ENCODE peak calls at places on chromosome 7, in seven cellular contexts. R, H, C, X, A, K and W are unnamed samples.

GRCh38 chr7:133830081-133830480 is 297.1 kb upstream of the LRGUK start:
- DNase-seq in H (no peak), A (no peak), C (no peak), X (no peak), K (no peak), R (no peak), W (no peak)

GRCh38 chr7:101923276-101923985 is 106.0 kb downstream of the CUX1 start:
- DNase-seq in R (no peak), H (no peak), X (no peak), C (peak; percentile 82), A (peak; percentile 58), K (no peak), W (peak; percentile 39)

GRCh38 chr7:68984331-68984730 is 613.9 kb upstream of the AUTS2 start:
- DNase-seq in X (no peak), A (no peak), H (no peak), C (no peak), K (no peak), R (no peak), W (no peak)

GRCh38 chr7:148572067-148572522 is 18.5 kb upstream of the C7orf33 start:
- DNase-seq in H (no peak), R (no peak), K (no peak), C (no peak), X (no peak), A (no peak), W (no peak)

GRCh38 chr7:123692471-123692877 is 36.8 kb downstream of the LMOD2 start:
- DNase-seq in C (no peak), R (no peak), A (no peak), K (no peak), H (no peak), X (no peak), W (peak; percentile 63)

GRCh38 chr7:46784746-46785145 is 797.2 kb downstream of the TNS3 start:
- DNase-seq in C (no peak), A (peak; percentile 75), H (no peak), K (peak; percentile 97), R (no peak), X (no peak), W (no peak)

GRCh38 chr7:47948096-47948790 is at the start of gene PKD1L1:
- DNase-seq in X (no peak), K (no peak), C (no peak), H (no peak), A (no peak), R (no peak), W (no peak)

GRCh38 chr7:116779921-116780320 is 82.5 kb upstream of the CAPZA2 start:
- DNase-seq in R (no peak), X (no peak), H (no peak), A (peak; percentile 18), K (peak; percentile 25), C (no peak), W (no peak)

GRCh38 chr7:159038066-159038465 is 106.6 kb downstream of the VIPR2 start:
- DNase-seq in A (no peak), R (no peak), H (no peak), K (no peak), C (no peak), X (no peak), W (no peak)

GRCh38 chr7:35753761-35754603 is 46.9 kb upstream of the SEPTIN7 start:
- DNase-seq in A (peak; percentile 75), C (peak; percentile 84), K (no peak), X (no peak), H (no peak), R (peak; percentile 55), W (no peak)

GRCh38 chr7:101915000-101915399 is 97.6 kb downstream of the CUX1 start:
- DNase-seq in H (no peak), X (no peak), K (no peak), C (no peak), R (peak; percentile 69), A (no peak), W (peak; percentile 61)

GRCh38 chr7:154409703-154410311 is 357.6 kb downstream of the DPP6 start:
- DNase-seq in C (peak; percentile 28), K (peak; percentile 12), A (peak; percentile 15), H (no peak), X (no peak), R (no peak), W (no peak)

GRCh38 chr7:44379366-44380178 is 54.2 kb upstream of the CAMK2B start:
- DNase-seq in C (no peak), X (no peak), K (peak; percentile 44), R (no peak), A (peak; percentile 48), H (no peak), W (peak; percentile 44)

GRCh38 chr7:101781384-101781783 is 36.0 kb upstream of the CUX1 start:
- DNase-seq in H (no peak), K (no peak), C (no peak), X (no peak), R (no peak), A (no peak), W (no peak)

GRCh38 chr7:17646181-17646956 is 293.9 kb downstream of the SNX13 start:
- DNase-seq in X (no peak), R (no peak), A (peak; percentile 75), H (no peak), C (no peak), K (peak; percentile 56), W (no peak)

GRCh38 chr7:95296456-95296855 is 27.9 kb downstream of the PON1 start:
- DNase-seq in R (no peak), H (no peak), A (no peak), C (no peak), K (no peak), X (no peak), W (no peak)

GRCh38 chr7:33143996-33144718 is 14.8 kb downstream of the BBS9 start:
- DNase-seq in A (peak; percentile 37), H (no peak), K (no peak), X (no peak), C (no peak), R (no peak), W (no peak)

DNA sequence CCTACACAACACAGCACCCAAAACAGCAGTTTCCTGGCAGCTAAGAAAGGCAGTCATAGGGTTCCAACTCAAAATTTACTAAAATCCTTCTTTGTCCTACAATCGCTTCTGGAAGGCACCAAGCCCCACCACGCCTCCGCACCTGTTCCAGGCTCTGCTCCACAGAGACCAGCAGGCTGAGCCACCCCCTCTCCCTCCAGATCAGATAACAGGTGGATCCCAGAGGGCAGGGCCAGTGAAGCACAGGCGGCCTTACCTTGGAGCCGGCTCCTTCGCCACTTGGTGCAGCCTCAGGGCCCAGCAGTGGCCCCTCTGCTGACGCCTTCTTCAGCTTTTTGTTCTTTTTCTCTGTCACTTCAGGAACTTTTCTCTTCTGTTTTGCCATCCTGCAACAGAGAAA is 33.0 kb downstream of the ZFAND2A start:
- DNase-seq in X (no peak), R (peak; percentile 43), A (no peak), H (no peak), C (no peak), K (no peak), W (peak; percentile 59)
- TF ChIP-seq CTCF in X (no peak), R (no peak), A (no peak), H (no peak), C (no peak), K (no peak), W (no peak)

DNA sequence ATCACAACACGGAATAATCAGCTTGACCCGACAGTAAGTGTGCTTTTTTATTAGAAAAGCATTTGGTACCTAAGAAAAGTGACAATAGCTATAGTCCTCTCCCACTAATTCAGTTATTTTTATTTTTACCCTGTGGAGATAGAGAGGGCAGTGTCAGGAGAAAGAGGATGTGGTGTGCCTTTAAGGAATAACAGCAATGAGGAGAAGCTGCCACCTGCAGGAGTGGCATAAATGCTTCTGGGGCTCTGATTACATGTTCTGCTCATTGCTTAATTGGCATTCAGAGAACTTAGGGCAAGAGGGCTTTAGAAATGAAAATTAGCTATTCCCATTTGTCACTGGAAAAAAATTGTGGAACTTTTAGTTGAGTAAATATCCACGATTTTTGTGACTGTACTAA is 60.1 kb downstream of the DENND11 start:
- DNase-seq in R (no peak), A (no peak), C (no peak), X (no peak), H (no peak), K (no peak), W (no peak)
- TF ChIP-seq CTCF in R (no peak), A (no peak), C (no peak), X (no peak), H (no peak), K (no peak), W (no peak)

DNA sequence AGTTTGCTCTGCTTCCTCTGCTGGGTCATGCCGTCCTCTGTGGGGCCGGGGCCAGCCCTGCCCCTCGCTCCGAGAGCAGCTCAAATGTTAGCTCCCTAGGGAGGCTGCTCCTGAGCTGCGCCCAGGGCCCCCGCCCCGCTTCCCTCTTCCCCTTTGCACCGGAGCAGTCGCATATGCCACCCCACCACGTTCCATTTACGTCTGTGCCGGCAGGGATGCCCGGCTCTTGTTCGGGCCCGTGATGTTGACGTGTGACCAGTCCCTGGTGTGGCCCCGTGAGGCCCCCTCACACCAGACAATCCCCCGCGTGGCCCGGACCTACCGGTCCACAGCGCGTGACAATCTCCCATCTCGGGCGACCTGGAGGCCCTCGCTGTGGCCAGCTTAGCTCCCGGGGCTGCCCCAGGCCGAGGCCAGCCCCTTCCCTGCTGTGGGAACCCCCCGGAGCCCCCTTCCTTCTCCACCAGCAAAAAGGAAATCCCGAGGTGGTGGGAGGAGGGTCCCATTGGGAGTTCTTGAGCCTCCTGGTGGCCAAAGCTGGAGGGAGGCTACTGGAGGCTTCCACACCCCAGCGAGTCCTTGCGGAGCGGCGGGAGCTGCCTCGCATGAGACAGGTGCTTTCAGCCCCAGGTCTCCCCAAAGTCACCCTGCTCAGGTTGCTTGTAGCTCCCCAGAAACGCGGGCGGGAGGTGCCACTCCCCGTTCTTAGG is 15.2 kb downstream of the FAM20C start:
- DNase-seq in K (no peak), C (no peak), A (no peak), H (no peak), X (no peak), R (no peak), W (no peak)
- TF ChIP-seq CTCF in K (no peak), C (no peak), A (no peak), H (no peak), X (peak; percentile 9), R (no peak), W (peak; percentile 64)

GRCh38 chr7:28811990-28812389 is 146.1 kb downstream of the TRIL start:
- DNase-seq in X (no peak), H (no peak), R (no peak), A (no peak), K (no peak), C (no peak), W (no peak)

GRCh38 chr7:28815369-28815927 is 142.7 kb downstream of the TRIL start:
- DNase-seq in R (no peak), K (no peak), X (no peak), C (no peak), A (no peak), H (no peak), W (no peak)

GRCh38 chr7:28813238-28813962 is 144.7 kb downstream of the TRIL start:
- DNase-seq in C (no peak), R (peak; percentile 55), A (no peak), X (no peak), H (no peak), K (no peak), W (no peak)

GRCh38 chr7:28811003-28811402 is 147.1 kb downstream of the TRIL start:
- DNase-seq in A (no peak), H (no peak), X (no peak), C (no peak), R (no peak), K (no peak), W (no peak)

DNA sequence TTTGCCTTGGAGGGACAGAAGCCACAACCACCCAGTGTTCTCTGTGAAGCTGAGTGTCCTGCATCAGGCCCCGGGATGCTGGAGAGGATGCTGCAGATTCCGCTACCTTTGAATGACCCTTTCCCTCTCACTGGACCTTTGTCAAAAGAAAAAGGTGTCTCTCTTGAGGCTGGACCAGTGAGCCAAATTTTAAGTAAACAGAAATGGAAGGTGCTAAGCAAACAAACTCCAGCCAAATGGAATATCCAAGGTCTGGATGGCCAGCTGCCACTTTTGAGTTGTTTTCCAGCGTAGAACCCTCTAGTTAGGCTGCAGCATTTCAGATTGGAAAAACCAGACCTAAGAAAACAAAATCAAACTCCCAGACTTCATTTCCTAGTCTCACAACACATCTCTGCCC is 145.5 kb downstream of the TRIL start:
- DNase-seq in C (no peak), R (no peak), H (no peak), K (no peak), A (no peak), X (no peak), W (no peak)
- TF ChIP-seq CTCF in C (no peak), R (no peak), H (no peak), K (no peak), A (no peak), X (no peak), W (no peak)